ENCODE peak calls at places on chromosomes 2 and 18, in five cellular contexts. R, X, C, G and U are unnamed samples.
A peak's percentile ranks its signal among the peaks of the same experiment; 100 is the strongest.

GRCh38 chr2:71989671-71990070 is 158.0 kb downstream of the CYP26B1 start:
- DNase-seq in R (no peak), G (no peak), C (no peak), X (no peak), U (no peak)

GRCh38 chr2:113160962-113161361 is 12.8 kb upstream of the PSD4 start:
- DNase-seq in R (peak; percentile 74), C (no peak), X (no peak), G (no peak), U (peak; percentile 8)

GRCh38 chr2:213057977-213058376 is 93.4 kb downstream of the IKZF2 start:
- DNase-seq in G (no peak), C (no peak), X (no peak), R (no peak), U (no peak)

GRCh38 chr18:73774836-73775509 is 372.7 kb downstream of the FBXO15 start:
- DNase-seq in C (peak; percentile 16), X (no peak), R (no peak), G (no peak), U (no peak)

GRCh38 chr18:51656249-51656648 is 458.8 kb upstream of the MEX3C start:
- DNase-seq in G (no peak), R (no peak), C (no peak), X (no peak), U (no peak)

GRCh38 chr2:217901826-217902225 is 101.0 kb downstream of the TNS1 start:
- DNase-seq in X (no peak), G (no peak), R (no peak), C (peak; percentile 34), U (no peak)

GRCh38 chr2:165958313-165958712 is 4.7 kb upstream of the TTC21B start:
- DNase-seq in G (no peak), C (no peak), R (no peak), X (no peak), U (no peak)

GRCh38 chr2:38462121-38462634 is 85.1 kb upstream of the ATL2 start:
- DNase-seq in G (peak; percentile 62), C (peak; percentile 64), X (no peak), R (no peak), U (no peak)

GRCh38 chr2:107989445-107989844 is 3.1 kb downstream of the SLC5A7 start:
- DNase-seq in G (no peak), C (no peak), R (no peak), X (no peak), U (peak; percentile 14)

GRCh38 chr18:3654442-3655253 is 204.7 kb downstream of the TGIF1 start:
- DNase-seq in G (no peak), X (no peak), R (no peak), C (no peak), U (no peak)

GRCh38 chr18:79139206-79139605 is 70.0 kb downstream of the ATP9B start:
- DNase-seq in X (no peak), C (no peak), R (no peak), G (no peak), U (no peak)

GRCh38 chr2:201816674-201817073 is 10.3 kb downstream of the CDK15 start:
- DNase-seq in G (no peak), R (no peak), X (no peak), C (no peak), U (no peak)

GRCh38 chr2:38409136-38409903 is 32.2 kb upstream of the ATL2 start:
- DNase-seq in X (no peak), R (no peak), C (no peak), G (no peak), U (no peak)

GRCh38 chr2:113157897-113158753 is 15.6 kb upstream of the PSD4 start:
- DNase-seq in R (no peak), X (no peak), G (no peak), C (no peak), U (no peak)

GRCh38 chr2:104856086-104856972 is 2.4 kb downstream of the POU3F3 start:
- DNase-seq in R (no peak), C (no peak), X (no peak), G (no peak), U (peak; percentile 71)

GRCh38 chr18:63292844-63293683 is 26.5 kb downstream of the BCL2 start:
- DNase-seq in G (no peak), R (no peak), C (no peak), X (no peak), U (no peak)

GRCh38 chr2:100285691-100286090 is 36.6 kb downstream of the LONRF2 start:
- DNase-seq in G (no peak), R (no peak), X (no peak), C (no peak), U (no peak)

GRCh38 chr2:134572996-134573395 is 145.8 kb downstream of the TMEM163 start:
- DNase-seq in X (no peak), C (no peak), R (no peak), G (no peak), U (no peak)

GRCh38 chr2:147588191-147588590 is 256.6 kb upstream of the ACVR2A start:
- DNase-seq in R (no peak), C (no peak), X (no peak), G (no peak), U (no peak)

GRCh38 chr2:16006537-16007166 is 66.3 kb downstream of the MYCN start:
- DNase-seq in R (no peak), X (no peak), C (no peak), G (peak; percentile 60), U (no peak)

GRCh38 chr2:241842620-241843211 is 16.0 kb downstream of the PDCD1 start:
- DNase-seq in R (no peak), C (no peak), X (no peak), G (peak; percentile 74), U (peak; percentile 76)

GRCh38 chr2:20916604-20917286 is 93.8 kb upstream of the LDAH start:
- DNase-seq in X (no peak), C (peak; percentile 39), G (no peak), R (no peak), U (peak; percentile 54)

GRCh38 chr2:51194656-51195055 is 162.7 kb upstream of the NRXN1 start:
- DNase-seq in G (no peak), X (no peak), R (no peak), C (no peak), U (no peak)

GRCh38 chr18:58911241-58911640 is 46.6 kb downstream of the ZNF532 start:
- DNase-seq in C (no peak), X (no peak), G (no peak), R (peak; percentile 87), U (no peak)

GRCh38 chr2:219571311-219572236 is at the start of gene OBSL1:
- DNase-seq in R (peak; percentile 92), X (no peak), G (peak; percentile 54), C (peak; percentile 52), U (peak; percentile 98)
- H3K4me3 ChIP-seq in R (peak within 1 kb of the TSS; percentile 64), X (peak within 1 kb of the TSS; percentile 84), G (peak within 1 kb of the TSS; percentile 17), C (peak within 1 kb of the TSS; percentile 92), U (peak within 1 kb of the TSS; percentile 74)

GRCh38 chr18:76621184-76621583 is 126.1 kb upstream of the ZNF516 start:
- DNase-seq in G (no peak), C (no peak), X (no peak), R (no peak), U (no peak)
- H3K4me3 ChIP-seq in G (no peak overlapping the region), C (no peak overlapping the region), X (no peak overlapping the region), R (peak overlapping the region; percentile 9), U (peak overlapping the region; percentile 40)

DNA sequence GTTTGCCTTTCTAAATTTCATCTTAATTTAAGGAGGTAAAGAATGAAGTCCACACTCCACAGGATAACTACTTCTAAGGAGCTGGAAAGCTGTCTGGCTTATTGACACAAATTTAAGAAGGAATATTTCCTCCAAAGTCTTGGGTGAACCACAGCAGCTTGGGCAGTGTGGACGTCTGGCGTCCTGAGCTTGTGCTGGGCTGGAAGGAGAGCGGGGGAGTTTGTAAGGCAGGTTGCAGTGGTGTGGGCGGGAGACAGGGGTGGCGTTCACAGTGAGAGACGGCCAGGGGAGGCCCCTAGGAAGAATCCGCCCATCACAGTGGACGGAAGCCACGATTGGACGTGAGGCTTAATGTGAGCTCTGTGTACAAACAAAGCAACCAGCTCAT is 25.7 kb downstream of the ADI1 start:
- DNase-seq in C (no peak), R (peak; percentile 91), X (no peak), G (no peak), U (peak; percentile 88)
- H3K4me3 ChIP-seq in C (no peak overlapping the region), R (peak overlapping the region; percentile 46), X (no peak overlapping the region), G (no peak overlapping the region), U (no peak overlapping the region)

GRCh38 chr2:59732861-59733603 is 820.4 kb downstream of the BCL11A start:
- DNase-seq in X (no peak), R (peak; percentile 53), C (no peak), G (peak; percentile 27), U (no peak)
- H3K4me3 ChIP-seq in X (no peak overlapping the region), R (no peak overlapping the region), C (no peak overlapping the region), G (no peak overlapping the region), U (no peak overlapping the region)

GRCh38 chr2:74436804-74437695 is 4.7 kb downstream of the RTKN start:
- DNase-seq in X (no peak), C (no peak), G (no peak), R (no peak), U (peak; percentile 84)
- H3K4me3 ChIP-seq in X (no peak overlapping the region), C (no peak overlapping the region), G (no peak overlapping the region), R (no peak overlapping the region), U (no peak overlapping the region)